ENCODE peak calls at places on chromosome 21, in five cellular contexts. I is colonic mucosa; F is CD4-positive, alpha-beta T cell; R is tibial artery; U is pancreas. L is an unnamed sample. For H3K27me3, the result is how much of the 10 kb centered on the place peaks cover.

GRCh38 chr21:39911286-39911685 is 44.0 kb downstream of the PCP4 start:
- DNase-seq in I (no peak), F (no peak), R (no peak), U (no peak), L (no peak)

GRCh38 chr21:31366825-31367224 is 22.8 kb upstream of the TIAM1 start:
- DNase-seq in I (no peak), F (no peak), R (no peak), U (no peak), L (no peak)

GRCh38 chr21:36456714-36457399 is 23.1 kb downstream of the CLDN14 start:
- DNase-seq in I (no peak), F (no peak), R (no peak), U (no peak), L (no peak)

GRCh38 chr21:41508415-41509205 is 652 bp upstream of the TMPRSS2 start:
- DNase-seq in I (peak), F (no peak), R (no peak), U (no peak), L (no peak)

GRCh38 chr21:37878946-37879660 is 37.2 kb downstream of the KCNJ6 start:
- DNase-seq in I (no peak), F (no peak), R (no peak), U (no peak), L (no peak)

GRCh38 chr21:37861561-37861960 is 54.7 kb downstream of the KCNJ6 start:
- DNase-seq in I (no peak), F (no peak), R (no peak), U (no peak), L (no peak)

GRCh38 chr21:25103500-25104207 is 503.6 kb downstream of the MRPL39 start:
- DNase-seq in I (no peak), F (no peak), R (no peak), U (no peak), L (no peak)

GRCh38 chr21:31564439-31564838 is 95.1 kb upstream of the SOD1 start:
- DNase-seq in I (no peak), F (no peak), R (no peak), U (no peak), L (no peak)

GRCh38 chr21:42846221-42846620 is 33.1 kb downstream of the WDR4 start:
- DNase-seq in I (no peak), F (no peak), R (peak), U (no peak), L (no peak)

GRCh38 chr21:41477641-41478318 is 30.2 kb downstream of the TMPRSS2 start:
- DNase-seq in I (no peak), F (no peak), R (no peak), U (peak), L (no peak)

GRCh38 chr21:39597595-39598185 is 15.1 kb upstream of the B3GALT5 start:
- DNase-seq in I (peak), F (no peak), R (no peak), U (no peak), L (no peak)

GRCh38 chr21:46618738-46619369 is 14.0 kb upstream of the S100B start:
- DNase-seq in I (no peak), F (no peak), R (no peak), U (no peak), L (no peak)

GRCh38 chr21:41768371-41769042 is 1.7 kb upstream of the RIPK4 start:
- DNase-seq in I (peak), F (no peak), R (peak), U (peak), L (no peak)

GRCh38 chr21:40671721-40672120 is 175.2 kb downstream of the DSCAM start:
- DNase-seq in I (no peak), F (no peak), R (no peak), U (no peak), L (no peak)

GRCh38 chr21:27590271-27590670 is 623.4 kb upstream of the ADAMTS5 start:
- DNase-seq in I (no peak), F (no peak), R (no peak), U (no peak), L (no peak)

GRCh38 chr21:42120904-42121535 is 49.9 kb downstream of the UMODL1 start:
- DNase-seq in I (no peak), F (no peak), R (no peak), U (no peak), L (no peak)

GRCh38 chr21:35924714-35925301 is 135.5 kb downstream of the SETD4 start:
- DNase-seq in I (no peak), F (no peak), R (no peak), U (no peak), L (no peak)

GRCh38 chr21:40507978-40508377 is 339.0 kb downstream of the DSCAM start:
- DNase-seq in I (no peak), F (no peak), R (no peak), U (peak), L (no peak)

GRCh38 chr21:42796327-42797062 is 82.8 kb downstream of the WDR4 start:
- DNase-seq in I (no peak), F (no peak), R (no peak), U (no peak), L (no peak)

GRCh38 chr21:42220138-42220701 is 1.3 kb downstream of the ABCG1 start:
- DNase-seq in I (peak), F (peak), R (peak), U (peak), L (no peak)

GRCh38 chr21:45818904-45819285 is 162.7 kb upstream of the COL6A1 start:
- DNase-seq in I (no peak), F (peak), R (peak), U (no peak), L (no peak)

GRCh38 chr21:31308584-31308983 is 35.5 kb downstream of the TIAM1 start:
- DNase-seq in I (no peak), F (no peak), R (no peak), U (no peak), L (no peak)

GRCh38 chr21:41958886-41959563 is 5.2 kb upstream of the C2CD2 start:
- DNase-seq in I (no peak), F (no peak), R (peak), U (no peak), L (peak)

GRCh38 chr21:42538479-42539275 is 25.0 kb downstream of the SLC37A1 start:
- DNase-seq in I (no peak), F (no peak), R (no peak), U (no peak), L (no peak)

GRCh38 chr21:38820471-38821239 is 14.9 kb downstream of the ETS2 start:
- DNase-seq in I (peak), F (no peak), R (no peak), U (no peak), L (no peak)

GRCh38 chr21:31731112-31731801 is 661 bp downstream of the SCAF4 start:
- DNase-seq in I (peak), F (peak), R (peak), U (peak), L (no peak)

GRCh38 chr21:38712076-38712475 is 93.7 kb upstream of the ETS2 start:
- DNase-seq in I (peak), F (no peak), R (peak), U (no peak), L (no peak)

GRCh38 chr21:46159841-46160562 is 4.6 kb upstream of the FTCD start:
- DNase-seq in I (peak), F (no peak), R (peak), U (peak), L (no peak)

GRCh38 chr21:16124397-16125130 is 394.8 kb downstream of the USP25 start:
- DNase-seq in I (no peak), F (no peak), R (no peak), U (no peak), L (no peak)

GRCh38 chr21:34907783-34908423 is 141.2 kb downstream of the RUNX1 start:
- DNase-seq in I (no peak), F (no peak), R (no peak), U (no peak), L (no peak)
- H3K27ac ChIP-seq in I (no peak), F (no peak), R (no peak), U (no peak), L (no peak)

DNA sequence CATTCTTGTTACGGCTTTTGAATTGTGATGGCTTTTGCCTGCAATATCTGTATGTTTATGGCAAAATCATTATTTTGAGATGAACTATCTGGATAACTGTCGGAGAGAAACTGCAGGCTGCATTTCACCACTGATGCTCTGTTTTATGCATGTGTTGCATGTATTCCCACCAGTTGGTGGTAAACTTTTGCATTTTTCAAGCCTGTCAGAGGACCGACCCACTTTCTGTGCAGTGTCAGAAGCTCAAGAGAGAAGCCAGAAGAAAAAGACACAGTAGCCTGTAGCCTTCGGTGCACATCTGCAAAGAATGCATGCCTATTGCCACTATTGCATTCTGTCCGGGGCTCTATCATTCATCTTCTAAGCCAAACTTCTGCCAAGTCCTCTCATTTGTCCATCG is 41.6 kb downstream of the OLIG1 start:
- DNase-seq in I (no peak), F (no peak), R (no peak), U (no peak), L (no peak)
- H3K27me3 ChIP-seq in I (under half), F (under half), R (half or more), U (under half), L (under half)

DNA sequence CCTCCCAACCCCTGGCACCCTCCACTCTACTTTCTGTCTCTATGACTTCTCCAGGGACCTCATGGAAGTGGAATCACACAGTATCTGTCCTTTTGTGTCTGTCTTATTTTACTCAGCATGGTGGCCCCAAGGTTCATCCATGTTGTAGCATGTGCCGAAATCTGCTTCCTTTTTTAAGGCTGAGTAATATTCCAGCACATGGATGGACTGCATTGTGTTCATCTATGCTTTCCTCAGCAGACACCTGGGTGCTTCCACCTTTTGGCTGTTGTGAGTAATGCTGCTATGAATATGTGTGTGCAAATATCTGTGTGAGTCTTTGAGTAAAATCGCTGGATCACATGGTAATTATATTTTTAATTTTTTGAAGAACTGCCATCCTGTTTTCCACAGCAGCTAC is 1.6 kb upstream of the PFKL start:
- DNase-seq in I (no peak), F (no peak), R (no peak), U (no peak), L (no peak)
- TF ChIP-seq CTCF in I (no peak), F (no peak), R (no peak), U (no peak), L (no peak)

GRCh38 chr21:33584455-33584854 is 4.0 kb downstream of the DONSON start:
- DNase-seq in I (no peak), F (no peak), R (no peak), U (no peak), L (no peak)

GRCh38 chr21:33578214-33578613 is 10.3 kb downstream of the DONSON start:
- DNase-seq in I (no peak), F (no peak), R (no peak), U (no peak), L (no peak)

GRCh38 chr21:33578959-33579542 is 9.4 kb downstream of the DONSON start:
- DNase-seq in I (no peak), F (no peak), R (no peak), U (no peak), L (no peak)
- H3K27ac ChIP-seq in I (no peak), F (no peak), R (peak), U (no peak), L (no peak)

DNA sequence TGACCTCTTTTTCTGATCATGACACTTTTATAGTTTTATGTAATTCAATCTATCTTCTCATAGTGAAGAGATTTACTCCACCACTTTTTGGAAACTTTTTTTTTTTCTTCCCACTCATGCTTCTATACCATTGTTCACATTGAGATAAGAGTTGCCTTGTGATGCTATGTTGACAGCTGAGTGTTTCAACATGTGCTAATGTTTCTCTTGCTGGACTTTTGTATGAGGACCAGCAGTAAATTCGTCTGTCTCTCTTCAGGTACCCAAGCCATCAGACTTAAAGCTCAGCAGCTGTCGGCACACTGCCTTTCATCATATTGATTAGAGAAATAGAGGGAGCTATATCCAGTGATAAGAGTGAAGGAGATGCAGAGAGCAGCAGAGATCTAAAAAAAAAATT is 227.0 kb downstream of the GRIK1 start:
- DNase-seq in I (no peak), F (no peak), R (no peak), U (no peak), L (no peak)
- H3K27me3 ChIP-seq in I (under half), F (under half), R (under half), U (under half), L (under half)

GRCh38 chr21:26572026-26572425 is 1.1 kb downstream of the CYYR1 start:
- DNase-seq in I (no peak), F (no peak), R (no peak), U (no peak), L (no peak)

GRCh38 chr21:26570203-26570602 is 2.9 kb downstream of the CYYR1 start:
- DNase-seq in I (no peak), F (no peak), R (no peak), U (no peak), L (no peak)

DNA sequence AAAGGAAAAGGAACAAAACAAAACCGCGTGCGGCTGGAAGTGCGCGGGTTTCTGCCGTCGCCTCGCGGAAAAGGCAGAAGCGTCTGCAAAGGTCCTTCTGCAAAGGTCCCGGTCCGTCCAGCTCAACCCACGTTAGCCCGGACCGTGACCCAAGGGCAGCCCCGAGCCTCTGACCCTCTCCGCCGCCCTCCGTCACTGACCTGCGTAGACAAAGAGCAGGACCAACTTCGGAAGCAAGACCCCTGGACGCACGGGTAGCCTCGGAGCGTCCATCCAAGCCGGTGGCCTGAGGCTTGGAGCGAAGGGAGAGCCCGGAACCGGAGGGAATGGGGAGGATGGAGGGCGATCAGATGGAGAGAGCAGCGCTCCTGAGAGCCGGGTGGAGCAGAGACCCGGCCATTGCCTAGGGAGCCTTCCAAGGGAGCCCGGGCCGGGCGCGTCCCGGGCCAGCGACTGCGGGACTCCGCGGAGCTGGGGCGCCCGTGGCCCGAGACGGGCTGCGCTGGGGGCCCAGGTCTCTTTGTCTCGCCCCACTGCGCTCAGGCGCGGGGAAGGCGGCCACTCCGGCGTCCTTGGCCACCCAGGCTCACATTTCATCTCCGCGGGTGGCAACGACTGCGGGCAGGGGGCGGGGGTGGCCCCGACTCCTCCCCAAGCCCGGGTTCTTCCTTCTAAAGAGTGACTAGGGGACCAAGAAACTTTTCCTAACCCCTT is at the start of gene CYYR1:
- DNase-seq in I (no peak), F (no peak), R (no peak), U (no peak), L (no peak)
- TF ChIP-seq CTCF in I (no peak), F (no peak), R (no peak), U (no peak), L (no peak)

GRCh38 chr21:44778094-44778493 is 23.5 kb downstream of the UBE2G2 start:
- DNase-seq in I (no peak), F (no peak), R (no peak), U (no peak), L (no peak)
- H3K27ac ChIP-seq in I (no peak), F (no peak), R (no peak), U (no peak), L (no peak)

GRCh38 chr21:32956257-32956656 is 69.5 kb upstream of the OLIG2 start:
- DNase-seq in I (no peak), F (no peak), R (no peak), U (no peak), L (no peak)
- H3K27me3 ChIP-seq in I (under half), F (under half), R (under half), U (under half), L (under half)

L was measured in thoracic aorta.